ENCODE peak calls at places on chromosomes 13 and 19, in seven cellular contexts. E is right atrium auricular region, T is left lung, N is colonic mucosa, V is right lobe of liver, L is pancreas, G is H9. K is an unnamed sample.

GRCh38 chr13:75452564-75452963 is 29.4 kb downstream of the TBC1D4 start:
- DNase-seq in T (no peak), E (no peak), G (no peak), N (no peak), L (no peak), V (no peak), K (no peak)

GRCh38 chr13:24033527-24034302 is 126.8 kb upstream of the SPATA13 start:
- DNase-seq in E (no peak), T (no peak), L (no peak), G (no peak), N (no peak), V (peak; percentile 82), K (no peak)

GRCh38 chr19:46660601-46661019 is 372 bp downstream of the DACT3 start:
- DNase-seq in V (peak; percentile 59), N (peak; percentile 42), E (no peak), T (peak; percentile 52), G (no peak), L (no peak), K (no peak)

GRCh38 chr13:24500977-24501376 is 11.6 kb downstream of the PARP4 start:
- DNase-seq in L (no peak), E (no peak), G (no peak), T (no peak), N (no peak), V (no peak), K (peak; percentile 53)

GRCh38 chr13:93646247-93646646 is 419.6 kb downstream of the GPC6 start:
- DNase-seq in N (no peak), G (no peak), E (no peak), V (no peak), L (no peak), T (no peak), K (no peak)

GRCh38 chr19:46350758-46351159 is 3.9 kb downstream of the PPP5C start:
- DNase-seq in N (no peak), G (no peak), E (no peak), L (no peak), T (no peak), V (no peak), K (no peak)

GRCh38 chr13:40682449-40683240 is 16.2 kb upstream of the FOXO1 start:
- DNase-seq in L (no peak), V (no peak), E (no peak), N (no peak), G (no peak), T (no peak), K (peak; percentile 24)

GRCh38 chr13:34816543-34816942 is 125.5 kb upstream of the NBEA start:
- DNase-seq in N (no peak), L (no peak), V (no peak), E (no peak), G (no peak), T (no peak), K (no peak)

GRCh38 chr19:10086032-10086903 is at the start of gene SHFL:
- DNase-seq in L (peak; percentile 90), N (peak; percentile 86), E (peak; percentile 61), V (peak; percentile 89), G (peak; percentile 65), T (peak; percentile 86), K (peak; percentile 88)

GRCh38 chr13:46778095-46778494 is 18.9 kb downstream of the ESD start:
- DNase-seq in N (no peak), T (no peak), V (no peak), L (no peak), G (no peak), E (no peak), K (no peak)

GRCh38 chr13:57862879-57863278 is 231.3 kb downstream of the PCDH17 start:
- DNase-seq in E (no peak), G (no peak), N (no peak), V (no peak), T (no peak), L (no peak), K (no peak)

GRCh38 chr19:6774821-6775707 is 2.6 kb downstream of the VAV1 start:
- DNase-seq in N (peak; percentile 33), V (no peak), L (no peak), T (no peak), E (no peak), G (no peak), K (no peak)

GRCh38 chr19:40163541-40164129 is 27.6 kb upstream of the MAP3K10 start:
- DNase-seq in E (no peak), G (no peak), L (no peak), T (no peak), V (no peak), N (no peak), K (no peak)

GRCh38 chr13:113917523-113918371 is 53.9 kb upstream of the GAS6 start:
- DNase-seq in V (no peak), L (peak; percentile 37), N (peak; percentile 10), E (peak; percentile 23), G (peak; percentile 21), T (no peak), K (peak; percentile 44)

GRCh38 chr19:31037311-31037710 is 311.9 kb downstream of the TSHZ3 start:
- DNase-seq in G (no peak), T (no peak), L (no peak), V (no peak), E (no peak), N (no peak), K (no peak)

GRCh38 chr13:106286811-106287210 is 248.7 kb downstream of the EFNB2 start:
- DNase-seq in T (no peak), N (no peak), G (no peak), L (no peak), E (no peak), V (no peak), K (peak; percentile 15)

GRCh38 chr19:5624154-5624663 is 1.3 kb downstream of the SAFB start:
- DNase-seq in T (peak; percentile 51), L (peak; percentile 73), V (peak; percentile 68), E (no peak), N (peak; percentile 58), G (no peak), K (peak; percentile 35)

GRCh38 chr19:12788682-12789097 is 2.6 kb upstream of the JUNB start:
- DNase-seq in V (no peak), N (peak; percentile 93), T (peak; percentile 87), G (peak; percentile 59), L (peak; percentile 88), E (peak; percentile 88), K (peak; percentile 84)

GRCh38 chr19:29940971-29941585 is 961 bp upstream of the URI1 start:
- DNase-seq in L (no peak), E (no peak), T (no peak), V (no peak), N (no peak), G (no peak), K (no peak)

GRCh38 chr13:33606692-33607091 is 211.3 kb upstream of the RFC3 start:
- DNase-seq in V (no peak), T (no peak), N (no peak), E (no peak), L (no peak), G (peak; percentile 39), K (peak; percentile 33)

GRCh38 chr13:27006519-27007161 is 165.0 kb downstream of the USP12 start:
- DNase-seq in G (peak; percentile 59), T (peak; percentile 50), L (peak; percentile 79), N (peak; percentile 65), E (no peak), V (no peak), K (peak; percentile 60)

GRCh38 chr19:10625003-10625761 is at the start of gene SLC44A2:
- DNase-seq in T (peak; percentile 87), V (peak; percentile 79), L (peak; percentile 96), E (no peak), N (peak; percentile 97), G (peak; percentile 87), K (peak; percentile 87)

GRCh38 chr13:96817336-96817941 is 176.8 kb downstream of the OXGR1 start:
- DNase-seq in E (no peak), N (no peak), G (no peak), T (no peak), L (no peak), V (no peak), K (peak; percentile 25)

GRCh38 chr19:5999693-6000092 is 21.8 kb upstream of the RANBP3 start:
- DNase-seq in T (no peak), G (no peak), E (no peak), L (no peak), V (no peak), N (no peak), K (no peak)

GRCh38 chr13:113813749-113814434 is 50.0 kb downstream of the GAS6 start:
- DNase-seq in N (no peak), L (no peak), T (peak; percentile 65), G (no peak), V (no peak), E (no peak), K (no peak)

GRCh38 chr13:23558675-23559536 is 11.3 kb upstream of the TNFRSF19 start:
- DNase-seq in G (no peak), E (peak; percentile 85), V (no peak), L (no peak), N (no peak), T (peak; percentile 63), K (no peak)

GRCh38 chr13:50353651-50354415 is 338.6 kb downstream of the KCNRG start:
- DNase-seq in L (no peak), N (no peak), G (no peak), V (no peak), T (no peak), E (no peak), K (no peak)

DNA sequence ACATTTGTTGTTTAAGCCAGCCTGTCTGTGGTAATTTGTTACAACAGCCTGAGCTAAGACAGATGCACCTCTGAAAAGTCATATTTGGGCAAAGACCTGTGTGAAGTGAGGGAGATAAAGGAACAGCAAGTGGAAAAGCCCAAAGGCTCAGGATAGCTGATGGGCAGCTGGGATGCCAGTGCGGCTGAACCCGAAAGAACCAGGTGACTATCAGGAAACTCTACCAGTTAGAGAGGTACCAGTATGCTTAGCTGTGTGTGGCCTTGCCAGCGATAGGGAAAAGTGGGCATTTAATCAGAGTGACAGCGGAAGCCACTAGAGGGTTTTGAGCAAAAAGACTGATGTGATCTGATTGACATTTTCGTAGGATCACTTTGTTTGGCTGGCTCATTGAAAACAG is 764.8 kb upstream of the GPC6 start:
- DNase-seq in E (no peak), V (no peak), N (no peak), T (no peak), G (no peak), L (no peak), K (no peak)
- H3K27ac ChIP-seq in E (no peak overlapping the region), V (no peak overlapping the region), N (no peak overlapping the region), T (no peak overlapping the region), G (no peak overlapping the region), L (no peak overlapping the region), K (no peak overlapping the region)

GRCh38 chr19:55563261-55563690 is 17.4 kb downstream of the ZNF579 start:
- DNase-seq in N (no peak), L (no peak), G (no peak), E (no peak), T (no peak), V (no peak), K (peak; percentile 68)
- H3K27ac ChIP-seq in N (no peak overlapping the region), L (peak overlapping the region; percentile 48), G (no peak overlapping the region), E (peak overlapping the region; percentile 90), T (no peak overlapping the region), V (no peak overlapping the region), K (no peak overlapping the region)

DNA sequence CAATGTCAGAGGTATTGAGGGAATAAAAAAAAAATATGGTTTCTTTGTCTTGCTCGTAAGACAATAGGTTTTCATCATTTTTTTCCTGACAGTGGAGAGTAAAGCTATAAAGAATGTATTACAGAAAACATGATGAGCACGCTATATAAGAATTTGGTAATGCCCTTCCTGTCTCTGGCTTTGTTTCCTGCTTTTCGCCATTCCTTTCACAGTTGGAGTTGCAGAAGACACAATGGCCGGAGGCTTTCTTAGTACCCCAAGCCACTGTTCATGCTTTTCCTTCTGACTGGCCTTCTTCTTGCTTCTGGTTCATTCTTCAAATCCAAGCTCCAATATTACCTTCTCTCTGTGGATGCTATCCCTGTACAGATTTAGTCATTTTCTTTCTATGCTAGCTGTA is 101.0 kb upstream of the DACH1 start:
- DNase-seq in T (no peak), N (no peak), V (no peak), G (peak; percentile 50), L (no peak), E (no peak), K (no peak)
- H3K27ac ChIP-seq in T (no peak overlapping the region), N (no peak overlapping the region), V (no peak overlapping the region), G (no peak overlapping the region), L (no peak overlapping the region), E (no peak overlapping the region), K (no peak overlapping the region)

GRCh38 chr19:18940791-18941627 is at the start of gene HOMER3:
- DNase-seq in L (peak; percentile 99), G (peak; percentile 54), V (peak; percentile 83), E (peak; percentile 67), T (peak; percentile 82), N (peak; percentile 84), K (peak; percentile 56)
- H3K27ac ChIP-seq in L (no peak within 1 kb of the TSS), G (no peak within 1 kb of the TSS), V (peak within 1 kb of the TSS; percentile 26), E (peak within 1 kb of the TSS; percentile 59), T (peak within 1 kb of the TSS; percentile 71), N (no peak within 1 kb of the TSS), K (no peak within 1 kb of the TSS)